ENCODE peak calls at places on chromosomes 1 and 21, in six cellular contexts. K is T-helper 1 cell; G is stimulated activated CD4-positive, alpha-beta T cell treated with anti-CD3 and anti-CD28 coated beads, Interleukin-15, amount 100 ng/mL, for 1 hour; O is hypothalamus; A is T-helper 9 cell; Z is LoVo. Y is an unnamed sample.

GRCh38 chr1:228405979-228406265 is 713 bp downstream of the TRIM11 start:
- DNase-seq in K (no peak), Z (peak), A (no peak), O (no peak), G (no peak), Y (no peak)

GRCh38 chr21:44487831-44488230 is 32.5 kb downstream of the LRRC3 start:
- DNase-seq in G (no peak), A (peak), K (no peak), Z (no peak), O (no peak), Y (no peak)

GRCh38 chr1:83026745-83027144 is 972.2 kb downstream of the TTLL7 start:
- DNase-seq in Z (no peak), A (no peak), O (no peak), K (no peak), G (no peak), Y (no peak)

GRCh38 chr1:64873576-64873975 is 92.8 kb downstream of the JAK1 start:
- DNase-seq in O (no peak), A (no peak), Z (no peak), G (no peak), K (no peak), Y (no peak)

GRCh38 chr1:112904071-112904830 is 51.7 kb downstream of the SLC16A1 start:
- DNase-seq in A (no peak), K (no peak), O (no peak), Z (peak), G (no peak), Y (no peak)

GRCh38 chr1:44624268-44624901 is 49.9 kb downstream of the TMEM53 start:
- DNase-seq in K (no peak), Z (no peak), O (no peak), A (no peak), G (no peak), Y (no peak)

GRCh38 chr1:13813398-13814012 is 113.5 kb downstream of the PRDM2 start:
- DNase-seq in Z (no peak), O (no peak), A (peak), G (peak), K (peak), Y (no peak)

GRCh38 chr1:245673920-245674414 is 519.2 kb downstream of the KIF26B start:
- DNase-seq in O (no peak), G (no peak), A (no peak), K (no peak), Z (no peak), Y (no peak)

GRCh38 chr1:145845144-145845513 is 301 bp upstream of the NUDT17 start:
- DNase-seq in K (no peak), A (no peak), G (no peak), O (no peak), Z (no peak), Y (no peak)

GRCh38 chr1:34137411-34137810 is 27.6 kb downstream of the CSMD2 start:
- DNase-seq in O (no peak), K (no peak), Z (no peak), A (no peak), G (no peak), Y (no peak)

GRCh38 chr1:28642056-28642846 is 616 bp downstream of the TAF12 start:
- DNase-seq in Z (no peak), G (no peak), A (no peak), K (no peak), O (no peak), Y (peak)

GRCh38 chr21:17818158-17819113 is 720 bp downstream of the C21orf91 start:
- DNase-seq in A (peak), G (peak), O (peak), Z (peak), K (peak), Y (peak)

GRCh38 chr1:230377851-230378250 is 48.3 kb downstream of the PGBD5 start:
- DNase-seq in Z (no peak), K (no peak), A (no peak), G (no peak), O (no peak), Y (no peak)

GRCh38 chr1:47491341-47491753 is 53.5 kb downstream of the FOXD2 start:
- DNase-seq in Z (no peak), G (no peak), K (no peak), O (no peak), A (no peak), Y (no peak)

GRCh38 chr1:45796381-45796780 is 7.0 kb upstream of the MAST2 start:
- DNase-seq in A (no peak), O (no peak), K (no peak), G (no peak), Z (no peak), Y (no peak)

GRCh38 chr1:156705321-156705917 is at the start of gene CRABP2:
- DNase-seq in G (no peak), O (peak), Z (no peak), K (peak), A (peak), Y (no peak)

GRCh38 chr1:38502772-38503171 is 356.8 kb downstream of the RRAGC start:
- DNase-seq in K (no peak), O (no peak), G (no peak), A (no peak), Z (no peak), Y (no peak)

GRCh38 chr1:46587072-46587471 is 17.0 kb downstream of the MKNK1 start:
- DNase-seq in A (no peak), K (no peak), G (no peak), O (peak), Z (no peak), Y (no peak)

GRCh38 chr1:28199328-28200233 is 23.1 kb upstream of the PTAFR start:
- DNase-seq in Z (no peak), G (no peak), K (peak), O (no peak), A (peak), Y (no peak)